ENCODE peak calls at places on chromosomes 12 and 14, in five cellular contexts. F is brain microvascular endothelial cell, V is fibroblast of lung, C is OCI-LY7, D is activated B cell treated with CpG ODN at 0.5 μM for 24 hours. U is an unnamed sample.

GRCh38 chr12:14272954-14273910 is 92.2 kb upstream of the ATF7IP start:
- DNase-seq in F (no peak), V (peak), C (peak), D (no peak), U (no peak)

GRCh38 chr12:49854976-49855375 is 12.1 kb upstream of the BCDIN3D start:
- DNase-seq in F (no peak), V (no peak), C (no peak), D (no peak), U (no peak)

GRCh38 chr12:65695077-65695865 is 129.0 kb upstream of the HMGA2 start:
- DNase-seq in F (peak), V (peak), C (no peak), D (no peak), U (no peak)

GRCh38 chr14:34867199-34867598 is 8.0 kb downstream of the BAZ1A start:
- DNase-seq in F (no peak), V (no peak), C (no peak), D (no peak), U (no peak)

GRCh38 chr12:1916396-1917171 is 1.9 kb downstream of the CACNA2D4 start:
- DNase-seq in F (no peak), V (no peak), C (no peak), D (no peak), U (peak)

GRCh38 chr12:26939953-26940352 is 1.7 kb downstream of the FGFR1OP2 start:
- DNase-seq in F (no peak), V (no peak), C (peak), D (no peak), U (no peak)

GRCh38 chr12:48811454-48812090 is 6.7 kb upstream of the CACNB3 start:
- DNase-seq in F (no peak), V (peak), C (no peak), D (no peak), U (no peak)

GRCh38 chr14:38310420-38310995 is 54.6 kb upstream of the CLEC14A start:
- DNase-seq in F (no peak), V (no peak), C (no peak), D (no peak), U (no peak)

GRCh38 chr12:64670856-64671639 is 60.8 kb downstream of the RASSF3 start:
- DNase-seq in F (peak), V (peak), C (no peak), D (no peak), U (no peak)

GRCh38 chr12:117485984-117486839 is 124.8 kb upstream of the NOS1 start:
- DNase-seq in F (no peak), V (no peak), C (no peak), D (no peak), U (no peak)

GRCh38 chr12:118986043-118986442 is 4.7 kb downstream of the SRRM4 start:
- DNase-seq in F (no peak), V (no peak), C (no peak), D (no peak), U (no peak)

GRCh38 chr12:1220127-1221092 is 229.4 kb downstream of the ERC1 start:
- DNase-seq in F (no peak), V (no peak), C (no peak), D (no peak), U (no peak)

GRCh38 chr12:103590271-103590670 is 3.2 kb downstream of the STAB2 start:
- DNase-seq in F (no peak), V (no peak), C (no peak), D (no peak), U (no peak)

GRCh38 chr14:81771876-81772275 is 238.2 kb upstream of the SEL1L start:
- DNase-seq in F (no peak), V (no peak), C (no peak), D (no peak), U (no peak)

GRCh38 chr14:32813401-32813800 is 125.3 kb upstream of the NPAS3 start:
- DNase-seq in F (no peak), V (no peak), C (no peak), D (no peak), U (no peak)

GRCh38 chr14:70652871-70653270 is 11.2 kb downstream of the TTC9 start:
- DNase-seq in F (no peak), V (no peak), C (no peak), D (no peak), U (no peak)

GRCh38 chr12:109098142-109098652 is 800 bp downstream of the UNG start:
- DNase-seq in F (peak), V (peak), C (no peak), D (no peak), U (no peak)

GRCh38 chr12:64610092-64610659 is at the start of gene RASSF3:
- DNase-seq in F (peak), V (peak), C (peak), D (peak), U (peak)

GRCh38 chr12:9626291-9626690 is 18.6 kb upstream of the KLRB1 start:
- DNase-seq in F (no peak), V (no peak), C (no peak), D (no peak), U (no peak)

GRCh38 chr12:122977153-122977552 is 2.1 kb downstream of the OGFOD2 start:
- DNase-seq in F (no peak), V (no peak), C (no peak), D (no peak), U (no peak)

GRCh38 chr12:19236656-19237055 is 107.1 kb downstream of the PLEKHA5 start:
- DNase-seq in F (peak), V (peak), C (no peak), D (no peak), U (no peak)

GRCh38 chr12:53005215-53005985 is 856 bp upstream of the EIF4B start:
- DNase-seq in F (peak), V (no peak), C (peak), D (no peak), U (no peak)

GRCh38 chr12:69456239-69456638 is 13.9 kb upstream of the FRS2 start:
- DNase-seq in F (no peak), V (no peak), C (no peak), D (no peak), U (no peak)
- TF ChIP-seq CTCF in F (no peak), V (no peak), C (no peak), D (no peak), U (no peak)

GRCh38 chr12:51348116-51348515 is 1.6 kb upstream of the CELA1 start:
- DNase-seq in F (no peak), V (no peak), C (no peak), D (no peak), U (no peak)

GRCh38 chr12:51346581-51346980 is at the start of gene CELA1:
- DNase-seq in F (no peak), V (no peak), C (no peak), D (no peak), U (no peak)

GRCh38 chr12:51349026-51349425 is 2.5 kb upstream of the CELA1 start:
- DNase-seq in F (peak), V (no peak), C (no peak), D (no peak), U (no peak)

GRCh38 chr12:51357374-51358047 is 11.0 kb upstream of the CELA1 start:
- DNase-seq in F (no peak), V (no peak), C (peak), D (peak), U (no peak)

GRCh38 chr12:51351913-51352532 is 5.5 kb upstream of the CELA1 start:
- DNase-seq in F (peak), V (peak), C (peak), D (no peak), U (no peak)
- TF ChIP-seq CTCF in F (peak), V (peak), C (peak), D (no peak), U (peak)

DNA sequence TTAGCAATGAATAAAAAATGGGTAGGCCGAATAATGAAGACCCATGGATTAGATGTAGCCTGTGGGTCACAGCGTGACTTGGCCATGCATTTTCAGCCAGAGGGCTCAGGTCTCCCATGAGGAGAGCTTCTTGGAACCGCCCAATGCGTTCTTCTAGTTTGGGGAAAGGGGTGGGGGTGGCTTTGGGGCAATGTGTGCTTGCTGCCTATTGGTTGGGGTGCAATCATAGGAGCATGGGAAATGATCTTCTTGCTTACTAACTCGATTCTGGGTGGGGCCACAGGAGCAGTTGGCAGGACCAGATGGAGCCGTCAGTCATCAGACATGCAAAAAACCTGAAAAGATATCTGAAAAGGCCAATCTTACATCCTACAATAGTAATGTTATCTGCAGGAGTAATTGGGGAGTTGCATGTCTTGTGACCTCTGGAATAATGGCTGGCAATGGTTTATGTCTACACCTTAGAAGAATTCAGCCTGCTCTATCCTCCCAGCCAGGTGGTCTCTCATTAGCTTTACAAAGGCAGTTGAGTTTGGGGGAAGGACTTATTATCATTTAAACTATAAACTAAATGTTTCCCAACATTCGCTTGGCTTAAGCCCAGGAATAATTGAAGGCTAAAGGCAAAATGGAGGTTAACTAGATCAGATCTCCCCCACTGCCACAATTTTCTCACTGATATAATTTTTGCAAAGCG is 158.6 kb upstream of the SFSWAP start:
- DNase-seq in F (no peak), V (no peak), C (no peak), D (no peak), U (no peak)
- TF ChIP-seq CTCF in F (no peak), V (no peak), C (no peak), D (no peak), U (no peak)

DNA sequence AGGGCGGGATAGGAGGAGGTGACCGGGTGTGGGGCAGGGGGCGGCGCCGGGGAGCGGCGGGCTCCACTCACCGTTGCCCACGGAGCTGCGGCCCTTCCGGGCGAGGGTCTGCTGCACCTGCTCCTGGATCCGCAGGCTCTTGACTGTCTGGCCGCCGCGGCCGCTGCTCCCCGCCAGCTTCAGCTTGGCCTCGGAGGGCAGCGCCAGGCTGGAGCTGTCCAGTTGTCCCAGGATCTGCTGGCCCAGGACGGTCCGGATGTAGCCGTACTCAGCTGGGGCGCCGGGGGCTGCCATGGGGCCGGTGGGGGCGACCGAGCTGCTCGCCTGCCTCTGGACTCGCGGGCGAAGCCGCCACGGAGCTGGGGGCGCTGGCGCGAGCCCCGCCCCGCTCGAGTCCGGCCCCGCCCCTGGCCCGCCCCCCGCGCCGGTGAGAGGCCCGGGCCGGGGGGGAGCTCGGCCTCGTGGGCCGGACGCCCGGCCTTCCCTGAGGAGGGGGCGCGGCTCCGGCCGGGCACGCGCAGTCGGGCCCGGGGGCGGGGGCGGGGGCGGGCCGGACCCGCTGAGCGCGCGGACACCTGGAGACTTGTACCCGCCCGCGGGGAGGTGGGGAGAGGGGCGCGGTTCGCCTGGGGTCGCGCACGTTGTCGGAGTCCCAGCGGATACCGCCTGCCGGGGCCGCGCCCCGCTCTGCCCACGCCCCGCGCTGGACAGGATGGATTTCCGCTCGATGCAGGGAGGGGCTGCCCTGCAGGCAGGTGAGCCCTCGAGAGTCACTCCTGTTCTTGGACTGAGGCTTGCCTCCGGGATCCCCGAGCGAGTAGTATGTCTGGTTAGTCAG is at the start of gene PKP2:
- DNase-seq in F (no peak), V (no peak), C (no peak), D (peak), U (peak)
- TF ChIP-seq CTCF in F (no peak), V (no peak), C (no peak), D (no peak), U (no peak)

GRCh38 chr12:62933220-62933870 is 1.6 kb downstream of the PPM1H start:
- DNase-seq in F (no peak), V (no peak), C (no peak), D (no peak), U (no peak)

GRCh38 chr12:62930546-62931425 is 4.2 kb downstream of the PPM1H start:
- DNase-seq in F (no peak), V (no peak), C (no peak), D (no peak), U (no peak)

GRCh38 chr12:62931481-62931880 is 3.5 kb downstream of the PPM1H start:
- DNase-seq in F (no peak), V (no peak), C (no peak), D (no peak), U (no peak)

GRCh38 chr12:62933871-62934798 is 815 bp downstream of the PPM1H start:
- DNase-seq in F (peak), V (peak), C (peak), D (no peak), U (peak)

GRCh38 chr12:62934799-62935674 is at the start of gene PPM1H:
- DNase-seq in F (peak), V (peak), C (peak), D (peak), U (peak)
- TF ChIP-seq CTCF in F (peak), V (no peak), C (peak), D (no peak), U (peak)

GRCh38 chr14:31252865-31253264 is 45.3 kb upstream of the HECTD1 start:
- DNase-seq in F (no peak), V (no peak), C (no peak), D (no peak), U (no peak)

GRCh38 chr14:31256534-31257243 is 49.1 kb upstream of the HECTD1 start:
- DNase-seq in F (no peak), V (no peak), C (no peak), D (no peak), U (no peak)

GRCh38 chr14:31257244-31257553 is 49.6 kb upstream of the HECTD1 start:
- DNase-seq in F (no peak), V (no peak), C (no peak), D (no peak), U (no peak)

GRCh38 chr14:31253746-31254471 is 46.3 kb upstream of the HECTD1 start:
- DNase-seq in F (no peak), V (no peak), C (no peak), D (no peak), U (no peak)

DNA sequence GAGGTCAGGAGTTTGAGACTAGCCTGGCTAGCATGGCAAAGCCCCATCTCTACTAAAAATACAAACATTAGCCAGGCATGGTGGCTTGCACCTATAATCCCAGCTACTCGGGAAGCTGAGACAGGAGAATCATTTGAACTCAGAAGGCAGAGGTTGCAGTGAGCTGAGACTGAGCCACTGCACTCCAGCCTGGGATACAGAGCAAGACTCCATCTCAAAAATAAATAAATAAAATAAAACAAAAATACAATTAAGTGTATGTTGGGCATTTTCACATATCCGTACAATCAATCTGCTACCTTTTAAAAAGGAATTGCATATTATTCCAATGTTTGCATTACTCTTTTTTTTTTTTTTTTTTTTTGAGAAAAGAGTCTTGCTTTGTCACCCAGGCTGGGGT is 47.7 kb upstream of the HECTD1 start:
- DNase-seq in F (no peak), V (no peak), C (no peak), D (no peak), U (no peak)
- TF ChIP-seq CTCF in F (no peak), V (no peak), C (no peak), D (no peak), U (no peak)

DNA sequence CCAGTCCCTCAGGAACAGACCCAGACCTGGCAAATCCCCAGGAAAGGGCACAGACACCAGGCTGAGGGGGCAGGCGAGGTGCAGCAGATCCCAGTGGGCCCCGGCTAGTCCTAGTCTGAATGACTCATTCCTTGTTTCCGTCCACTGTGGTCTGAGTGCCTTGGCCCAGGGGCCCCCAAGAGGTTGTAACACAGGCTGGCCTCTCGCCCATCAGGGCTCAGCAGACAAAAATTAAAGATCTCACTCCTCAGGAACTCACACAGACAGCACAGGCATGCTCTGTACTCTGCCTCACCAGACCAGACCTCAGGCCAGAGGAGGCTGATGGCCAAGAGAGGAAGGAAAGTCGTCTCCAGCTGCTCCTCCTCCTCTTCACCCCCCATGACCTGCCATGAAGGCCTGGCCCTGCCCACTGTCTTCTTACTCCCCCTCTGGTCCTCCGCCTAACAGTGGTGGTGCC is 7.7 kb upstream of the LTBP2 start:
- DNase-seq in F (peak), V (peak), C (no peak), D (no peak), U (no peak)
- TF ChIP-seq CTCF in F (no peak), V (no peak), C (no peak), D (no peak), U (no peak)

GRCh38 chr12:12356886-12357696 is at the start of gene BORCS5:
- DNase-seq in F (peak), V (peak), C (peak), D (peak), U (peak)
- TF ChIP-seq CTCF in F (peak), V (peak), C (peak), D (no peak), U (peak)

DNA sequence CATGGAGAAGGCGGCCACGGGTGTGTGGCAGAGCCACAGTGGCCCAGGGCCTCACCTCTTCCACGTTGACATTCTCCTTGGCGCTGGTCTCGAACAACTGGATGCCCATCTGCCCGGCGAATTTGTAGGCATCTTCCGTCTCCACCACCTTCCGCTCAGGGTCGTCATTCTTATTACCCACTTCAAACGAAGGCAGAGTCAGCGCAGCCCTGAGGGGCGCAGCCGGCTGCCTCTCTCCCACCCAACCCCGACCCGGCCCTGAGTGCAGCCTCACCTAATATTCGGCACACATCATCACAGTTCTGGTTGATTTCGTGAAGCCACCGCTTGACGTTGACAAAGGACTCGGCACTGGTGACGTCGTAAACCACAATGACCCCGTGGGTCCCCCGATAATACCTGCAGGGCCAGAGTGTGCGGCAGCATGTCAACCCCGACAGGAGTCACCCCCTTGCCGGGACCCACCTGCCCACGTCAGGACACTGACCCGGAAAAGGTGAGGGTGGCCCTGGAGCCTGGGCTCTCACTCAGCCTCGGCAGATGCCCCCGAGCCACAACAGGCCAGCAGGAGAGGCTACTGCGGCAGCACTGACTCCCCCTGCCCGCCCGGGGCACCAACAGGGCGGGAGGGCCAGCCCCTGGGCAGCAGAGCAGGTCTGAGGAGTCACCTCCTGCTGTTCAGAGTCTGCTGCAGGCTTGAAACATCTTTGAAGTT is 17.6 kb downstream of the RAB35 start:
- DNase-seq in F (no peak), V (no peak), C (no peak), D (no peak), U (no peak)
- TF ChIP-seq CTCF in F (no peak), V (no peak), C (no peak), D (no peak), U (no peak)

DNA sequence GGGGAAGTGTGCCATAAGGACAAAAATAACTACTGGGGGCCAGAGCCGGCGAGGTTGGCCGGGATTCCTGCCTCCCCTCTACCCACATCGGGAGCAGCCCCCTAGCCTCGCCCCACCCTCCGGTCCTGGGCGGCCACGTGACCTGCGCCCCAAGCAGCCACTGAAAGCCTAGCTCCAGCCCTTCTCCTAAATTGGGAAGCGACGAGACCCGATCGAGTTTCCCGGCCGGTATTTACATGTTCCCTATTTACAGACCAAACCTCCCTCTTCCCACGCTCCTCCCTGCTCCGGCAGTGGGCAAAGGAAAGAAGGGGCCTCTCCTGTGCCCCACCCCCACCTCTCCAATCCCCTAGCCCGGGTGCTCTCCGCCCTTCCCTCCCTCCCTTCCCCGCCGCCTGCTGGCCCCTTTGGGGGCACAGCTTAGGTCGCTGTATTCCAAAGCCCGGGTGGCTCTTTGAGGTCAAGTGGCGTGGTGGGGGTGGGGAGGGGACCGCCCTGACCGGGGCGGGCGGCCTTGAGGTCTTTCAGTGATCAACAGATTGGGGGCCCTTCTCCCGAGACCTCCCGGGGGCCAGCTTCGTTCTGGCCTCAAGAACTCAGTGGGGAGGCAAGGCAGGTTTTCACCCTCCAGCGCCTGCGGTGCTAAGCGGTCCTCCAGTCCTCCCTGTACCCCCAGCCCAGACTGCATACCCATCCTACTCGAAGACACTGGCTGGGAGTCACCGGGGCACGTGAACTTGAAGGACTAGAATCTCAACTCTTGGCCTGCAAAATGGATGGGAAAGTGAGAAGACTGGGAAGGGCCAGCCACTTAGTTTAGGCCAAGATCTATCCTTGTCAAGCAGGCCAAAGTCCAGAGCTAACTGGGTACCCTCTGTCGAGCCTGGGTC is 6.3 kb upstream of the CTDSP2 start:
- DNase-seq in F (no peak), V (peak), C (no peak), D (no peak), U (peak)
- TF ChIP-seq CTCF in F (peak), V (peak), C (no peak), D (no peak), U (peak)